ENCODE peak calls at places on chromosomes 5 and 9, in six cellular contexts. U is activated CD4-positive, alpha-beta T cell treated with anti-CD3 and anti-CD28 coated beads for 24 hours; R is sciatic nerve; S is LoVo; Q is endothelial cell; C is stimulated activated CD4-positive, alpha-beta T cell treated with anti-CD3 and anti-CD28 coated beads, Interleukin-1b, Interleukin-23, amount 100 ng/mL, for 4 hours. O is an unnamed sample.

GRCh38 chr5:11918463-11919045 is 14.3 kb upstream of the CTNND2 start:
- DNase-seq in S (no peak), Q (no peak), C (no peak), R (no peak), U (no peak), O (no peak)

GRCh38 chr9:129174724-129175514 is 3.1 kb downstream of the IER5L start:
- DNase-seq in U (no peak), Q (peak), C (peak), R (peak), S (peak), O (peak)

GRCh38 chr5:172171118-172171775 is 16.8 kb downstream of the STK10 start:
- DNase-seq in R (no peak), S (no peak), C (no peak), U (no peak), Q (no peak), O (no peak)

GRCh38 chr5:112862085-112862484 is 998 bp downstream of the SRP19 start:
- DNase-seq in R (no peak), U (no peak), S (no peak), Q (no peak), C (no peak), O (no peak)

GRCh38 chr5:40676643-40677333 is 2.9 kb upstream of the PTGER4 start:
- DNase-seq in R (peak), C (no peak), S (no peak), Q (no peak), U (no peak), O (no peak)

GRCh38 chr9:4174781-4175180 is 125.1 kb downstream of the GLIS3 start:
- DNase-seq in C (no peak), S (no peak), Q (no peak), U (no peak), R (no peak), O (no peak)

GRCh38 chr5:91449083-91449482 is 66.0 kb upstream of the ARRDC3 start:
- DNase-seq in C (no peak), U (no peak), Q (no peak), R (no peak), S (no peak), O (no peak)

GRCh38 chr9:123536455-123536868 is 180.5 kb downstream of the CRB2 start:
- DNase-seq in Q (no peak), R (no peak), S (no peak), U (no peak), C (no peak), O (no peak)

GRCh38 chr9:84189901-84190300 is 150.7 kb downstream of the SLC28A3 start:
- DNase-seq in S (no peak), C (no peak), Q (no peak), U (no peak), R (no peak), O (no peak)

GRCh38 chr9:86500031-86500430 is 145.8 kb upstream of the TUT7 start:
- DNase-seq in R (no peak), S (no peak), C (no peak), U (no peak), Q (no peak), O (no peak)

GRCh38 chr5:36641416-36641815 is 35.0 kb downstream of the SLC1A3 start:
- DNase-seq in R (no peak), S (no peak), Q (no peak), U (no peak), C (no peak), O (no peak)

GRCh38 chr5:27810458-27810857 is 772.1 kb upstream of the CDH9 start:
- DNase-seq in R (no peak), Q (no peak), C (no peak), S (no peak), U (no peak), O (no peak)

GRCh38 chr5:71932649-71933338 is 174.5 kb upstream of the MAP1B start:
- DNase-seq in C (no peak), Q (peak), U (no peak), R (peak), S (peak), O (peak)

GRCh38 chr5:120690621-120691407 is 226.7 kb downstream of the PRR16 start:
- DNase-seq in S (no peak), Q (no peak), C (no peak), R (no peak), U (no peak), O (no peak)

GRCh38 chr5:151183451-151184245 is 26.1 kb upstream of the ANXA6 start:
- DNase-seq in C (no peak), U (no peak), Q (no peak), S (no peak), R (no peak), O (no peak)

GRCh38 chr5:98109561-98110006 is 663.9 kb upstream of the RGMB start:
- DNase-seq in S (no peak), C (no peak), U (no peak), R (no peak), Q (no peak), O (no peak)

GRCh38 chr5:72070519-72070918 is 36.8 kb upstream of the MAP1B start:
- DNase-seq in S (no peak), Q (no peak), R (no peak), C (no peak), U (no peak), O (no peak)

O was measured in H1.